ENCODE peak calls at places on chromosomes 13 and 19, in nine cellular contexts. One of them, this sample, is unnamed.

GRCh38 chr13:45199716-45200115 is 1.1 kb downstream of the KCTD4 start:
- DNase-seq in esophagus muscularis mucosa: no peak
- DNase-seq in stomach: no peak
- DNase-seq in spleen: no peak
- DNase-seq in HCT116: no peak
- DNase-seq in sigmoid colon: no peak
- DNase-seq in GM12891: no peak
- DNase-seq in breast epithelium: no peak
- DNase-seq in GM12878: no peak
- DNase-seq in this sample: no peak

GRCh38 chr19:7789447-7789846 is 26.4 kb downstream of the CLEC4M start:
- DNase-seq in GM12878: no peak
- DNase-seq in HCT116: no peak
- DNase-seq in breast epithelium: no peak
- DNase-seq in esophagus muscularis mucosa: no peak
- DNase-seq in sigmoid colon: no peak
- DNase-seq in spleen: peak
- DNase-seq in GM12891: peak
- DNase-seq in stomach: no peak
- DNase-seq in this sample: no peak

GRCh38 chr19:54232552-54232934 is 9.7 kb upstream of the LILRB3 start:
- DNase-seq in spleen: no peak
- DNase-seq in sigmoid colon: no peak
- DNase-seq in HCT116: no peak
- DNase-seq in esophagus muscularis mucosa: no peak
- DNase-seq in stomach: no peak
- DNase-seq in breast epithelium: no peak
- DNase-seq in GM12878: no peak
- DNase-seq in GM12891: no peak
- DNase-seq in this sample: no peak

GRCh38 chr19:45444318-45445041 is 20.8 kb upstream of the ERCC1 start:
- DNase-seq in stomach: peak
- DNase-seq in breast epithelium: peak
- DNase-seq in spleen: peak
- DNase-seq in HCT116: no peak
- DNase-seq in GM12878: no peak
- DNase-seq in GM12891: peak
- DNase-seq in esophagus muscularis mucosa: peak
- DNase-seq in sigmoid colon: peak
- DNase-seq in this sample: peak

GRCh38 chr13:20073775-20074174 is 87.1 kb downstream of the GJA3 start:
- DNase-seq in HCT116: no peak
- DNase-seq in GM12891: no peak
- DNase-seq in spleen: no peak
- DNase-seq in esophagus muscularis mucosa: no peak
- DNase-seq in GM12878: peak
- DNase-seq in stomach: no peak
- DNase-seq in breast epithelium: no peak
- DNase-seq in sigmoid colon: no peak
- DNase-seq in this sample: no peak

GRCh38 chr19:18100710-18101109 is 3.1 kb downstream of the MAST3 start:
- DNase-seq in GM12878: no peak
- DNase-seq in breast epithelium: no peak
- DNase-seq in GM12891: no peak
- DNase-seq in esophagus muscularis mucosa: no peak
- DNase-seq in HCT116: no peak
- DNase-seq in stomach: no peak
- DNase-seq in sigmoid colon: no peak
- DNase-seq in spleen: no peak
- DNase-seq in this sample: no peak

GRCh38 chr19:37905936-37906867 is at the start of gene WDR87:
- DNase-seq in breast epithelium: peak
- DNase-seq in HCT116: no peak
- DNase-seq in spleen: peak
- DNase-seq in GM12878: no peak
- DNase-seq in stomach: peak
- DNase-seq in GM12891: peak
- DNase-seq in esophagus muscularis mucosa: no peak
- DNase-seq in sigmoid colon: no peak
- DNase-seq in this sample: peak

GRCh38 chr19:15015946-15016542 is 33.2 kb upstream of the CASP14 start:
- DNase-seq in GM12878: no peak
- DNase-seq in spleen: no peak
- DNase-seq in esophagus muscularis mucosa: no peak
- DNase-seq in GM12891: no peak
- DNase-seq in breast epithelium: no peak
- DNase-seq in sigmoid colon: no peak
- DNase-seq in stomach: no peak
- DNase-seq in HCT116: no peak
- DNase-seq in this sample: no peak

GRCh38 chr19:18231775-18232174 is 5.5 kb upstream of the PDE4C start:
- DNase-seq in GM12878: no peak
- DNase-seq in breast epithelium: no peak
- DNase-seq in spleen: no peak
- DNase-seq in GM12891: no peak
- DNase-seq in esophagus muscularis mucosa: no peak
- DNase-seq in stomach: no peak
- DNase-seq in sigmoid colon: no peak
- DNase-seq in HCT116: no peak
- DNase-seq in this sample: no peak

GRCh38 chr13:106612688-106613087 is 44.8 kb upstream of the ARGLU1 start:
- DNase-seq in breast epithelium: no peak
- DNase-seq in sigmoid colon: peak
- DNase-seq in spleen: no peak
- DNase-seq in HCT116: no peak
- DNase-seq in GM12878: no peak
- DNase-seq in GM12891: no peak
- DNase-seq in esophagus muscularis mucosa: no peak
- DNase-seq in stomach: peak
- DNase-seq in this sample: no peak

GRCh38 chr13:23440821-23441608 is 7.5 kb upstream of the SACS start:
- DNase-seq in spleen: no peak
- DNase-seq in GM12878: no peak
- DNase-seq in esophagus muscularis mucosa: no peak
- DNase-seq in GM12891: no peak
- DNase-seq in stomach: no peak
- DNase-seq in sigmoid colon: no peak
- DNase-seq in breast epithelium: no peak
- DNase-seq in HCT116: no peak
- DNase-seq in this sample: no peak

GRCh38 chr19:4115050-4115817 is 8.7 kb downstream of the MAP2K2 start:
- DNase-seq in stomach: peak
- DNase-seq in GM12891: peak
- DNase-seq in GM12878: peak
- DNase-seq in breast epithelium: no peak
- DNase-seq in HCT116: no peak
- DNase-seq in esophagus muscularis mucosa: no peak
- DNase-seq in sigmoid colon: no peak
- DNase-seq in spleen: peak
- DNase-seq in this sample: peak

GRCh38 chr13:31538067-31539042 is 201.0 kb upstream of the RXFP2 start:
- DNase-seq in stomach: peak
- DNase-seq in breast epithelium: no peak
- DNase-seq in GM12891: no peak
- DNase-seq in HCT116: peak
- DNase-seq in spleen: no peak
- DNase-seq in esophagus muscularis mucosa: no peak
- DNase-seq in sigmoid colon: no peak
- DNase-seq in GM12878: no peak
- DNase-seq in this sample: no peak

GRCh38 chr19:13849991-13850909 is 26.7 kb upstream of the NANOS3 start:
- DNase-seq in GM12878: no peak
- DNase-seq in GM12891: peak
- DNase-seq in sigmoid colon: peak
- DNase-seq in stomach: peak
- DNase-seq in esophagus muscularis mucosa: no peak
- DNase-seq in HCT116: no peak
- DNase-seq in spleen: peak
- DNase-seq in breast epithelium: peak
- DNase-seq in this sample: no peak

GRCh38 chr13:79128158-79128557 is 277.9 kb downstream of the RBM26 start:
- DNase-seq in sigmoid colon: no peak
- DNase-seq in HCT116: no peak
- DNase-seq in spleen: no peak
- DNase-seq in esophagus muscularis mucosa: no peak
- DNase-seq in GM12878: peak
- DNase-seq in stomach: no peak
- DNase-seq in GM12891: no peak
- DNase-seq in breast epithelium: no peak
- DNase-seq in this sample: no peak

GRCh38 chr13:106650690-106651205 is 82.8 kb upstream of the ARGLU1 start:
- DNase-seq in sigmoid colon: no peak
- DNase-seq in HCT116: no peak
- DNase-seq in stomach: no peak
- DNase-seq in GM12878: no peak
- DNase-seq in spleen: no peak
- DNase-seq in GM12891: no peak
- DNase-seq in breast epithelium: no peak
- DNase-seq in esophagus muscularis mucosa: no peak
- DNase-seq in this sample: no peak

GRCh38 chr19:47469419-47469700 is 2.3 kb downstream of the SLC8A2 start:
- DNase-seq in stomach: no peak
- DNase-seq in spleen: no peak
- DNase-seq in breast epithelium: no peak
- DNase-seq in GM12891: no peak
- DNase-seq in GM12878: no peak
- DNase-seq in sigmoid colon: no peak
- DNase-seq in HCT116: no peak
- DNase-seq in esophagus muscularis mucosa: no peak
- DNase-seq in this sample: no peak

DNA sequence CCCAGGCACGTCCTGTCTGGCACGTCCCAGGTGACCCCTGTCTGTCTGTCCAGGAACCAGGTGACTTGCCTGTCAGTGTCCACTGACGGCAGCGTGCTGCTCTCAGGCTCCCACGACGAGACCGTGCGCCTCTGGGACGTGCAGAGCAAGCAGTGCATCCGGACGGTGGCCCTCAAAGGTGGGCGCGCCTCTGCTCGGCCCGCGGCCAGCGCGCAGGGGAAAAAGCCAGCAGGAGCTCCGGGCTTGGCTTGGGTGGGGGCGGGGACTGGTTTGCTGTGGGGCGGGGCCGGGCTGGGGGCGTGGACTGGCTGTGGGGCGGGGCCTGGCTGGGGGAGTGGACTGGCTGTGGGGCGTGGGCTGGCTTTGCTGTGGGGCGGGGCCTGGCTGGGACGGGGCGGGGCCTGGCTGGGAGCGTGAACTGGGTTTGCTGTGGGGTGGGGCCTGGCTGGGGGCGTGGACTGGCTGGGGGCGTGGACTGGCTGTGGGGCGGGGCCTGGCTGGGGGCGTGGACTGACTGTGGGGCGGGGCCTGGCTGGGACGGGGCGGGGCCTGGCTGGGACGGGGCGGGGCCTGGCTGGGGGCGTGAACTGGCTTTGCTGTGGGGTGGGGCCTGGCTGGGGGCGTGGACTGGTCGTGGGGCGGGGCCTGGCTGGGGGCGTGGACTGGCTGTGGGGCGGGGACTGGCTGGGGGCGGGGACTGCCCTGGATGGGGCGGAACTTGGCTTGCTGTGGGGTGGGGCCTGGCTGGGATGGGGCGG is 7.2 kb downstream of the WDR18 start:
- DNase-seq in stomach: no peak
- DNase-seq in breast epithelium: no peak
- DNase-seq in HCT116: peak
- DNase-seq in GM12891: no peak
- DNase-seq in GM12878: no peak
- DNase-seq in sigmoid colon: no peak
- DNase-seq in esophagus muscularis mucosa: no peak
- DNase-seq in spleen: no peak
- DNase-seq in this sample: no peak
- TF ChIP-seq POLR2A in stomach: no peak
- TF ChIP-seq POLR2A in breast epithelium: no peak
- TF ChIP-seq POLR2A in HCT116: no peak
- TF ChIP-seq POLR2A in GM12891: no peak
- TF ChIP-seq POLR2A in GM12878: no peak
- TF ChIP-seq POLR2A in sigmoid colon: no peak
- TF ChIP-seq POLR2A in esophagus muscularis mucosa: no peak
- TF ChIP-seq POLR2A in spleen: no peak
- TF ChIP-seq POLR2A in this sample: no peak

DNA sequence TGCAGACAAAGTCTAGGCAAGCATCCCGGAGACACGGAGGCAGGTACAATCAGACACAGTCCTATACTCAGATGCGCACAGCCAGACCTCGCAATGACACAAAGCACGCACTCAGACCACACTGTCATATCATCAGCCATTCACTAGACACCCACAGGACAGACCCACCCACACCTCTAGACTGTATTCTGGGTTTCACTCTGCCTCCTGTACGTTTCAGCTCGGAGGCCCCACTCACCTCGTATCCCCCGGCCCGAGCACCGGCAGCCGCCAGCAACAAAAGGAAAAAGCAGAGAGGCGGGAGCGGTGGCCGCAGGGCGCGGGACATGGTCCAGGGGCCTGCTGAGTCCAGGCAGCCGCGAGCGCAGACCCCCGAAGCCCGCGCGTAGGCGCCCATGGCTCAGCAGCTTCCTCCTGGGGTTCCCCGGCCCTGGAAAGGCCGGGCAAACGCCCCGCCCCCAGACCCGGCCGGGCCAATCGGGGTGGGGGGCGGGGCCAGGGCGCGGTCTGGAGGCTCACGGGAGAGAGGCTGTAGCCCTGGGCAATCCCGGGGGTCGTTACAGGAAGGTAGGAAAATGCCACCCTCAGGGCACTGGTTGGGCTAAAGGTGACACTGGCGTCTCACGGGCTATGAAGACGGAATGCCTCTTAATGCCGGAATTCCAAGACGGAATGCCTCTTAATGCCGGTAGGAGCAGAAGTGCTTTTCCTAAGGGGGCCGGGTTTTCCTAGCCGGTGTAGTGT is at the start of the genes MAN2B1 and WDR83:
- DNase-seq in GM12891: peak
- DNase-seq in sigmoid colon: peak
- DNase-seq in esophagus muscularis mucosa: no peak
- DNase-seq in spleen: peak
- DNase-seq in stomach: peak
- DNase-seq in breast epithelium: peak
- DNase-seq in GM12878: no peak
- DNase-seq in HCT116: no peak
- DNase-seq in this sample: peak
- TF ChIP-seq POLR2AphosphoS5 in GM12891: peak
- TF ChIP-seq POLR2AphosphoS5 in sigmoid colon: peak
- TF ChIP-seq POLR2AphosphoS5 in esophagus muscularis mucosa: peak
- TF ChIP-seq POLR2AphosphoS5 in spleen: peak
- TF ChIP-seq POLR2AphosphoS5 in stomach: no peak
- TF ChIP-seq POLR2AphosphoS5 in breast epithelium: no peak
- TF ChIP-seq POLR2AphosphoS5 in GM12878: peak
- TF ChIP-seq POLR2AphosphoS5 in HCT116: peak
- TF ChIP-seq POLR2AphosphoS5 in this sample: peak

GRCh38 chr19:2096543-2097329 is at the start of gene IZUMO4:
- DNase-seq in GM12891: peak
- DNase-seq in sigmoid colon: peak
- DNase-seq in breast epithelium: peak
- DNase-seq in esophagus muscularis mucosa: peak
- DNase-seq in spleen: peak
- DNase-seq in stomach: peak
- DNase-seq in GM12878: peak
- DNase-seq in HCT116: peak
- DNase-seq in this sample: peak
- TF ChIP-seq POLR2A in GM12891: no peak
- TF ChIP-seq POLR2A in sigmoid colon: no peak
- TF ChIP-seq POLR2A in breast epithelium: no peak
- TF ChIP-seq POLR2A in esophagus muscularis mucosa: no peak
- TF ChIP-seq POLR2A in spleen: no peak
- TF ChIP-seq POLR2A in stomach: no peak
- TF ChIP-seq POLR2A in GM12878: no peak
- TF ChIP-seq POLR2A in HCT116: no peak
- TF ChIP-seq POLR2A in this sample: peak

GRCh38 chr19:35736913-35737886 is 5.1 kb downstream of the IGFLR1 start:
- DNase-seq in stomach: no peak
- DNase-seq in GM12878: no peak
- DNase-seq in spleen: no peak
- DNase-seq in breast epithelium: no peak
- DNase-seq in GM12891: peak
- DNase-seq in esophagus muscularis mucosa: no peak
- DNase-seq in sigmoid colon: no peak
- DNase-seq in HCT116: no peak
- DNase-seq in this sample: no peak
- TF ChIP-seq POLR2AphosphoS5 in stomach: no peak
- TF ChIP-seq POLR2AphosphoS5 in GM12878: peak
- TF ChIP-seq POLR2AphosphoS5 in spleen: no peak
- TF ChIP-seq POLR2AphosphoS5 in breast epithelium: no peak
- TF ChIP-seq POLR2AphosphoS5 in GM12891: no peak
- TF ChIP-seq POLR2AphosphoS5 in esophagus muscularis mucosa: peak
- TF ChIP-seq POLR2AphosphoS5 in sigmoid colon: no peak
- TF ChIP-seq POLR2AphosphoS5 in HCT116: no peak
- TF ChIP-seq POLR2AphosphoS5 in this sample: peak

This sample was measured in GM12892.